ENCODE peak calls at places on chromosomes 16 and 17, in five cellular contexts. One of them, this sample, is unnamed.

GRCh38 chr17:66679631-66680517 is 155.0 kb upstream of the CACNG5 start:
- DNase-seq in kidney: no peak
- DNase-seq in GM23248: no peak
- DNase-seq in H1: no peak
- DNase-seq in endodermal cell: peak; percentile 37
- DNase-seq in this sample: no peak

GRCh38 chr17:75844530-75845057 is 390 bp upstream of the UNC13D start:
- DNase-seq in kidney: peak; percentile 95
- DNase-seq in GM23248: no peak
- DNase-seq in H1: no peak
- DNase-seq in endodermal cell: no peak
- DNase-seq in this sample: peak; percentile 66

GRCh38 chr17:4743216-4743615 is 3.5 kb upstream of the CXCL16 start:
- DNase-seq in kidney: peak; percentile 67
- DNase-seq in GM23248: no peak
- DNase-seq in H1: no peak
- DNase-seq in endodermal cell: no peak
- DNase-seq in this sample: no peak

GRCh38 chr16:819336-819735 is 18.8 kb upstream of the GNG13 start:
- DNase-seq in kidney: no peak
- DNase-seq in GM23248: no peak
- DNase-seq in H1: no peak
- DNase-seq in endodermal cell: no peak
- DNase-seq in this sample: no peak

GRCh38 chr17:50527949-50528474 is 4.5 kb upstream of the EPN3 start:
- DNase-seq in kidney: no peak
- DNase-seq in GM23248: no peak
- DNase-seq in H1: no peak
- DNase-seq in endodermal cell: no peak
- DNase-seq in this sample: no peak

GRCh38 chr17:9151091-9151490 is 129.8 kb downstream of the NTN1 start:
- DNase-seq in kidney: no peak
- DNase-seq in GM23248: no peak
- DNase-seq in H1: no peak
- DNase-seq in endodermal cell: peak; percentile 88
- DNase-seq in this sample: peak; percentile 94

GRCh38 chr16:9330036-9330545 is 238.6 kb downstream of the HAPSTR1 start:
- DNase-seq in kidney: no peak
- DNase-seq in GM23248: no peak
- DNase-seq in H1: no peak
- DNase-seq in endodermal cell: peak; percentile 2
- DNase-seq in this sample: no peak

GRCh38 chr17:1485311-1485747 is 7.2 kb downstream of the MYO1C start:
- DNase-seq in kidney: peak; percentile 89
- DNase-seq in GM23248: peak; percentile 62
- DNase-seq in H1: no peak
- DNase-seq in endodermal cell: peak; percentile 93
- DNase-seq in this sample: peak; percentile 80

GRCh38 chr16:11063432-11064201 is 119.3 kb downstream of the CLEC16A start:
- DNase-seq in kidney: no peak
- DNase-seq in GM23248: no peak
- DNase-seq in H1: no peak
- DNase-seq in endodermal cell: no peak
- DNase-seq in this sample: no peak

DNA sequence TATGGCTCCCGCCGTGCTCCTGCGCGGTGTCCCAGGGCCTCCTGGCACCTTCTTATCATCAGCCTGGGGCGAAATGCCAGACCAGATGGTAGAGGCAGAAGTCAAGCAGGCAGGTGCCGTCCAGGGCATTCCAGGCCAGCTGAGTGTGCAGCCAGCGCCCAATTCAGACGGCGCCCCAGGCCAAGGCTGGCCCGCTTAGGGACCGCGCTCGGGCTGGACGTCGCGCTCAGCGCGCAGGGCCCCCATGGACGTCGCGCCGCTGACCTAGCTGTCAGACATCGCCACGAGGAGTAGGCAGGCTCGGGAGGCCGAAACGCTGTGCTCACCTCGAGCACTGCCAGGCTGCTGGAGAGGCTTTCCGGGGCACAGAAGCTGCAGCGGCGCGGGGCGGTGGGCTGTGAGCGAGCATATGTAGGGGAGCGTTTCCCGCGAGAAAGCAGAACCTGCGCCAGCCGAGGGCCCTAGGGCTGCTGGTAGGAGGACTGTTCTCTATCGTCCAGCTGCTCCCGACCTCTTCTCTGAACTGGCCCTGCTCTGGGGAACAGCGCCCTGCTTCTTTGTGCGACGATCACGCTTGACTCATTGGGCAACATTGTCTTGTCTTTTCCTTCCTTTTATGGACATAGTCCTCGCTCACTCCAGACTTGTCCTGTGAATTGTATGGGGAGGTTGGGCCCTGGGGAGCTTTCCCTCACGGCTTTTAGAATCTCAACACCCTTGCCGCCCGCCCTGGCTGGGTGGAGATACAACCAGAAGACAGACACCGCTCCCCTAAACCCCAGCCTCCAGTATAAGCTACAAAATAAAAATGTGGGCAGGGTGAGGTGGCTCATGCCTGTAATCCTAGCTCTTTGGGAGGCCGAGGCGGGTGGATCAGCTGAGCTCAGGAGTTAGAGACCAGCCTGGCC is 8.4 kb upstream of the CA4 start:
- DNase-seq in kidney: peak; percentile 73
- DNase-seq in GM23248: peak; percentile 30
- DNase-seq in H1: no peak
- DNase-seq in endodermal cell: peak; percentile 83
- DNase-seq in this sample: no peak
- H3K9ac ChIP-seq in kidney: no peak overlapping the region
- H3K9ac ChIP-seq in GM23248: no peak overlapping the region
- H3K9ac ChIP-seq in H1: no peak overlapping the region
- H3K9ac ChIP-seq in endodermal cell: no peak overlapping the region
- H3K9ac ChIP-seq in this sample: no peak overlapping the region

DNA sequence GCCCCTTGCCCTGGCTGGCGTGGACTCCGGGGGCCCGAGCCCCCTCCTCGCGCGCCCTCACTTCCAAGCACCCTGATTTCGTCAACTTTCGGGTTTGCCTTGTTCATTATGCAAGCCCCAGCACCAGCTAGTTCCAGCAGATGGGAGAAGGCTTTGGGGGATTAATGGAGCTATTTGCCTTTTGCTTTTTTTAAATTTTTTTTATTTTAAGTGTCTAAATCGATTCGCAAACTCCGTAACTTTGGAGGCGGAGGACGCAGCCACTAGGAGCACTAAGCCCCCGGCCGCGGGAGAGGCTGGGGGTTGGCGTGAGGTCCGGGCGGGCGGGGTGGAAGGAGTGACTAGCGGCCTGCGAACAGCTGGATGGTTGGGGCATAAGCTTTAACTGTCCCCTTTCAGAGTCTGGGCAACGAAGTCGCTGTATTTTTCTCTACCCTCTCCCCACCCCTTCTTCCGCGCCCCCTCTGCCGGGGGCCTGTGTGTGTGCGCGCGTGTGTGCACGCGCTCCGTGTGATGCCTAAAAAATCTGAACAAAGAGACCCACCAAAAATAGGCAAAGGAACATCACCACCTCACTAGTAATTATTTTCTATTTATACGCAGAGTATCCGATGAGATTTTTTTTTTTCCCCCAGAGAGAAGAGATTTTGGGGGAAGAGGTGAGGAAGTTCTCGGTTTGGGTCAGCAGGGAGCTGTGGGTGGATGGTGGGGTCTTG is 2.1 kb downstream of the SHISA9 start:
- DNase-seq in kidney: no peak
- DNase-seq in GM23248: no peak
- DNase-seq in H1: no peak
- DNase-seq in endodermal cell: peak; percentile 78
- DNase-seq in this sample: peak; percentile 53
- H3K4me3 ChIP-seq in kidney: peak overlapping the region; percentile 46
- H3K4me3 ChIP-seq in GM23248: no peak overlapping the region
- H3K4me3 ChIP-seq in H1: peak overlapping the region; percentile 94
- H3K4me3 ChIP-seq in endodermal cell: peak overlapping the region; percentile 93
- H3K4me3 ChIP-seq in this sample: peak overlapping the region; percentile 81

GRCh38 chr16:15975172-15975571 is 25.8 kb downstream of the ABCC1 start:
- DNase-seq in kidney: no peak
- DNase-seq in GM23248: no peak
- DNase-seq in H1: no peak
- DNase-seq in endodermal cell: no peak
- DNase-seq in this sample: no peak

GRCh38 chr16:15973460-15973859 is 24.0 kb downstream of the ABCC1 start:
- DNase-seq in kidney: no peak
- DNase-seq in GM23248: peak; percentile 57
- DNase-seq in H1: no peak
- DNase-seq in endodermal cell: no peak
- DNase-seq in this sample: no peak

GRCh38 chr16:15976929-15977637 is 27.7 kb downstream of the ABCC1 start:
- DNase-seq in kidney: no peak
- DNase-seq in GM23248: peak; percentile 91
- DNase-seq in H1: no peak
- DNase-seq in endodermal cell: no peak
- DNase-seq in this sample: no peak

GRCh38 chr16:15973997-15974396 is 24.6 kb downstream of the ABCC1 start:
- DNase-seq in kidney: no peak
- DNase-seq in GM23248: no peak
- DNase-seq in H1: no peak
- DNase-seq in endodermal cell: no peak
- DNase-seq in this sample: no peak

DNA sequence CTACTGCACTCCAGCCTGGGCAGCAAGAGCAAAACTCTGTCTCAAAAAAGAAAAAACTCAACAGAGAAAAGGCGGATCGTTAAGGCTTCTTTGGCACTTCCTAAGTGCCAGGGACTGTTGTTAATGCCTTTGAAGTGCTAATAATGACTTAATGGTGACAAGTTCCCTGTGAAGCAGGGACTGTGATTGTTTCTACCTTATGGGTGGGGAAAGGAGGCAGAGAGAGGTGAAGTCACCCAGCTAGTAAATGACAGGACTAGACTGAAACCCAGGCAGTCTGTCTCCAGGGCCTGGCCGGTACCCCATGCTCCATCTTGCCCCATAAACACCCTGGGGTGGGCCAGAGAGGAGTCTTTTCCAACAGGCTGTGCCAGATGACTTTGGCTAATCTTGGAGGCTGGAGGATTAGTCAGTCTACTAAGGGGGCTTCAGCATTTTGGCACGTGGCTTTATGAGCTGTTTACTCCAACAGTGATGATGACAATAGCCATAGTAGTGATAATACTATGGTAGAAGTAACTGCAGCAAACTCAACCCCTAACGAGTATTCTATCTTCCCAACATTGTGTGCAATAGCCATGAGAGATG is 26.9 kb downstream of the ABCC1 start:
- DNase-seq in kidney: no peak
- DNase-seq in GM23248: peak; percentile 59
- DNase-seq in H1: no peak
- DNase-seq in endodermal cell: peak; percentile 70
- DNase-seq in this sample: peak; percentile 81
- H3K9ac ChIP-seq in kidney: no peak overlapping the region
- H3K9ac ChIP-seq in GM23248: peak overlapping the region; percentile 83
- H3K9ac ChIP-seq in H1: no peak overlapping the region
- H3K9ac ChIP-seq in endodermal cell: no peak overlapping the region
- H3K9ac ChIP-seq in this sample: no peak overlapping the region

DNA sequence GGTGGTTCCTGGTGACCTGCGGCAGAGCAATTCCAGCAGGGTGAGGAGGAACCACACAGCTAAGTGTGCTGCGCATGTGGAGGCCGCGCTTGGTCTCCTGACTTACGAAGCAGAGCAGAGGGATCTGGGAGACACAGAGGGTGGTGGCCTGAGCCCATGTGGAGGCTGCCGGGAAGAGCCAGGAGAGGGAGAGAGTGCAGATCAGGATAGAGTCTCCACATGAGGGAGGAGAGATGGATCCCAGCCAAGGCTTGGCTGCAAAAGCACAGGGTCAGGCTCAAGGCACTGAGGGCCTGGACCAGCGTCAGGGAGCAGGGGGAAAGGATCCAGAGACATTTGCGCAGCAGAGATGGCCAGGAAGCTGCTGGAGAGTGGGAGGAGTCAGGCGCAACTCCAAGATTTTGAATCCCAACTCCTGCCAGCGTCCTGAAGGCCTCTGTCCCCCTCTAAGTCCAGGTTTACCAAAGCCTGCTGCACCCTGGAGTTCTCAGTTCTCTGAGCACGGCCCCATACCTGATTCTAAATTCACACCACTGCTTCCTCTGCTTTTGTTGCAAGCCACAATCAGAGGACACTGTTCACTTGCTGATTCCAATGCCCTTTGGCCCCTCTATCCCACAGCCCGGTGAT is 11.3 kb upstream of the MLLT6 start:
- DNase-seq in kidney: peak; percentile 96
- DNase-seq in GM23248: peak; percentile 53
- DNase-seq in H1: no peak
- DNase-seq in endodermal cell: peak; percentile 43
- DNase-seq in this sample: no peak
- H3K4me3 ChIP-seq in kidney: no peak overlapping the region
- H3K4me3 ChIP-seq in GM23248: no peak overlapping the region
- H3K4me3 ChIP-seq in H1: no peak overlapping the region
- H3K4me3 ChIP-seq in endodermal cell: no peak overlapping the region
- H3K4me3 ChIP-seq in this sample: no peak overlapping the region

DNA sequence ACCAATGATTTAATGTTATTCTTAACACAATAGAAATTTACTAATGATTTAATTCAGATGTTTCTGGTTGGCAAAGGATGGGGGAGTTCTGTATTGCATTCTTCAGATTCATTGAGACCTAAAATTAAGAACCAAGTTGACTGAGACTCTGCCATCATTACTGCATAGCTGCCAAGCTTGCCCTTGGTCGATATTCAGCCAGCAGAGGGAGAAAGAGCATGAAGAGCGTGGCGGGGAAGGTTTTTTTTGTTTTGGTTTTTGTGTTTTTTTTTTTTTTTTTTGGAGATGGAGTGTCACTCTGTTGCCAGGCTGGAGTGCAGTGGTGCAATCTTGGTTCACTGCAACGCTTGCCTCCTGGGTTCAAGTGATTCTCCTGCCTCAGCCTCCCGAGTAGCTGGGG is 659.4 kb upstream of the EEF2KMT start:
- DNase-seq in kidney: no peak
- DNase-seq in GM23248: no peak
- DNase-seq in H1: no peak
- DNase-seq in endodermal cell: peak; percentile 66
- DNase-seq in this sample: peak; percentile 48
- H3K9ac ChIP-seq in kidney: no peak overlapping the region
- H3K9ac ChIP-seq in GM23248: no peak overlapping the region
- H3K9ac ChIP-seq in H1: no peak overlapping the region
- H3K9ac ChIP-seq in endodermal cell: no peak overlapping the region
- H3K9ac ChIP-seq in this sample: no peak overlapping the region

DNA sequence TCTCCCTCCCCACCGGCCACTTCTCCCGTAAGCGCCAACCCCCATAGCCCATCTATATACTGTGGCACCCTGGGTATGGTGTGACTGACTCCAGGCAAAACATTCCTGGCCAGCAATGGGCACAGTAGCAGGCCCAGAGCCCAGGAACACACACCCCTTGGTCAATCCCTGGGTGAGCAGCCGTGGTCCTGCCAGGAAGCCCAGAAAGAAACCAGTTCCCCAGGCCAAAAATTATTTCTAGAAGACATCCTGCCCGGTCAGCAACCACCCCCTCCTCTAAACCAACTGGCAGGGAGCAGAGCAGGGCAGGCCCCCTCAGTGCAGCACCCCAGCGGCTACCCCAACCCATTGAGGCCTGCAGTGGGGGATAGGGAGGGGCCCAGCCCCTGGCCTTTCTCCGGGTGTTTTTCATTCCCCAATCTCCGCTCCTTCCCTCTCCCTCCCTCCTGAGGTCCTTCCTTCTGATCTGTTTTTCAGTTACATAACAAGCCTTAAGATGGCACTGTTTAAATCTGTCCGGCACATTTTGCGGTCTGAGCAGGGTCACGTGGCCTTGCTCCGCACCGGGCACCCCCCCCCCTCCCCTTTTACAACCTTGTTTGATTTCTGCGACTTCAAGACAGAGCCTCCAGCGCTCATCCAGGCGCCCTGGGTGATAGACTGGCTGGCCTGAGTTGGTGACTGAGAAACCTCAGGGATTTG is 2.0 kb downstream of the NPTX1 start:
- DNase-seq in kidney: peak; percentile 45
- DNase-seq in GM23248: peak; percentile 51
- DNase-seq in H1: no peak
- DNase-seq in endodermal cell: peak; percentile 72
- DNase-seq in this sample: peak; percentile 47
- H3K4me3 ChIP-seq in kidney: no peak overlapping the region
- H3K4me3 ChIP-seq in GM23248: no peak overlapping the region
- H3K4me3 ChIP-seq in H1: no peak overlapping the region
- H3K4me3 ChIP-seq in endodermal cell: no peak overlapping the region
- H3K4me3 ChIP-seq in this sample: no peak overlapping the region

This sample was measured in mesendoderm.